ENCODE peak calls at places on chromosomes 16 and 17, in eight cellular contexts. One of them, this sample, is unnamed.

GRCh38 chr16:3496386-3496785 is 1.1 kb upstream of the C16orf90 start:
- DNase-seq in AG04449: no peak
- DNase-seq in A549: no peak
- DNase-seq in B cell: no peak
- DNase-seq in dorsolateral prefrontal cortex: no peak
- DNase-seq in H9: no peak
- DNase-seq in cardiac fibroblast: no peak
- DNase-seq in nephron progenitor cell: no peak
- DNase-seq in this sample: no peak

GRCh38 chr16:14409563-14409962 is 220.5 kb downstream of the PARN start:
- DNase-seq in AG04449: peak
- DNase-seq in A549: peak
- DNase-seq in B cell: no peak
- DNase-seq in dorsolateral prefrontal cortex: no peak
- DNase-seq in H9: no peak
- DNase-seq in cardiac fibroblast: peak
- DNase-seq in nephron progenitor cell: no peak
- DNase-seq in this sample: no peak

GRCh38 chr17:2435852-2436251 is 35.0 kb upstream of the MNT start:
- DNase-seq in AG04449: no peak
- DNase-seq in A549: no peak
- DNase-seq in B cell: no peak
- DNase-seq in dorsolateral prefrontal cortex: peak
- DNase-seq in H9: no peak
- DNase-seq in cardiac fibroblast: no peak
- DNase-seq in nephron progenitor cell: no peak
- DNase-seq in this sample: no peak

GRCh38 chr16:27287051-27287811 is 18.7 kb upstream of the NSMCE1 start:
- DNase-seq in AG04449: no peak
- DNase-seq in A549: no peak
- DNase-seq in B cell: no peak
- DNase-seq in dorsolateral prefrontal cortex: no peak
- DNase-seq in H9: no peak
- DNase-seq in cardiac fibroblast: no peak
- DNase-seq in nephron progenitor cell: no peak
- DNase-seq in this sample: no peak

GRCh38 chr17:44557653-44558285 is 485 bp downstream of the FZD2 start:
- DNase-seq in AG04449: no peak
- DNase-seq in A549: peak
- DNase-seq in B cell: no peak
- DNase-seq in dorsolateral prefrontal cortex: peak
- DNase-seq in H9: peak
- DNase-seq in cardiac fibroblast: peak
- DNase-seq in nephron progenitor cell: peak
- DNase-seq in this sample: peak

GRCh38 chr17:44091200-44091997 is 20.9 kb downstream of the G6PC3 start:
- DNase-seq in AG04449: no peak
- DNase-seq in A549: no peak
- DNase-seq in B cell: no peak
- DNase-seq in dorsolateral prefrontal cortex: no peak
- DNase-seq in H9: no peak
- DNase-seq in cardiac fibroblast: no peak
- DNase-seq in nephron progenitor cell: no peak
- DNase-seq in this sample: no peak

GRCh38 chr16:23595246-23595950 is 718 bp downstream of the NDUFAB1 start:
- DNase-seq in AG04449: no peak
- DNase-seq in A549: no peak
- DNase-seq in B cell: no peak
- DNase-seq in dorsolateral prefrontal cortex: no peak
- DNase-seq in H9: no peak
- DNase-seq in cardiac fibroblast: peak
- DNase-seq in nephron progenitor cell: no peak
- DNase-seq in this sample: no peak

GRCh38 chr17:40793800-40794199 is 6.0 kb downstream of the KRT28 start:
- DNase-seq in AG04449: no peak
- DNase-seq in A549: no peak
- DNase-seq in B cell: no peak
- DNase-seq in dorsolateral prefrontal cortex: no peak
- DNase-seq in H9: no peak
- DNase-seq in cardiac fibroblast: no peak
- DNase-seq in nephron progenitor cell: no peak
- DNase-seq in this sample: no peak

GRCh38 chr17:45702666-45703266 is 81.4 kb upstream of the CRHR1 start:
- DNase-seq in AG04449: no peak
- DNase-seq in A549: peak
- DNase-seq in B cell: no peak
- DNase-seq in dorsolateral prefrontal cortex: no peak
- DNase-seq in H9: no peak
- DNase-seq in cardiac fibroblast: peak
- DNase-seq in nephron progenitor cell: peak
- DNase-seq in this sample: no peak

GRCh38 chr17:66580601-66581385 is 254.1 kb upstream of the CACNG5 start:
- DNase-seq in AG04449: no peak
- DNase-seq in A549: no peak
- DNase-seq in B cell: peak
- DNase-seq in dorsolateral prefrontal cortex: no peak
- DNase-seq in H9: peak
- DNase-seq in cardiac fibroblast: peak
- DNase-seq in nephron progenitor cell: no peak
- DNase-seq in this sample: no peak

GRCh38 chr17:55601874-55602364 is 90.7 kb upstream of the SMIM36 start:
- DNase-seq in AG04449: no peak
- DNase-seq in A549: peak
- DNase-seq in B cell: no peak
- DNase-seq in dorsolateral prefrontal cortex: no peak
- DNase-seq in H9: peak
- DNase-seq in cardiac fibroblast: peak
- DNase-seq in nephron progenitor cell: peak
- DNase-seq in this sample: peak

GRCh38 chr17:57033296-57033695 is 51.8 kb upstream of the AKAP1 start:
- DNase-seq in AG04449: no peak
- DNase-seq in A549: no peak
- DNase-seq in B cell: no peak
- DNase-seq in dorsolateral prefrontal cortex: no peak
- DNase-seq in H9: no peak
- DNase-seq in cardiac fibroblast: peak
- DNase-seq in nephron progenitor cell: no peak
- DNase-seq in this sample: no peak

GRCh38 chr17:6641374-6641818 is 536 bp downstream of the TXNDC17 start:
- DNase-seq in AG04449: no peak
- DNase-seq in A549: no peak
- DNase-seq in B cell: no peak
- DNase-seq in dorsolateral prefrontal cortex: no peak
- DNase-seq in H9: no peak
- DNase-seq in cardiac fibroblast: no peak
- DNase-seq in nephron progenitor cell: no peak
- DNase-seq in this sample: no peak

GRCh38 chr16:86231321-86231995 is 278.9 kb upstream of the FOXF1 start:
- DNase-seq in AG04449: no peak
- DNase-seq in A549: no peak
- DNase-seq in B cell: no peak
- DNase-seq in dorsolateral prefrontal cortex: no peak
- DNase-seq in H9: no peak
- DNase-seq in cardiac fibroblast: no peak
- DNase-seq in nephron progenitor cell: no peak
- DNase-seq in this sample: no peak

GRCh38 chr17:50129303-50129945 is 536 bp downstream of the SAMD14 start:
- DNase-seq in AG04449: no peak
- DNase-seq in A549: peak
- DNase-seq in B cell: no peak
- DNase-seq in dorsolateral prefrontal cortex: peak
- DNase-seq in H9: peak
- DNase-seq in cardiac fibroblast: peak
- DNase-seq in nephron progenitor cell: peak
- DNase-seq in this sample: no peak

GRCh38 chr16:19502395-19503131 is 19.3 kb downstream of the GDE1 start:
- DNase-seq in AG04449: no peak
- DNase-seq in A549: peak
- DNase-seq in B cell: peak
- DNase-seq in dorsolateral prefrontal cortex: peak
- DNase-seq in H9: peak
- DNase-seq in cardiac fibroblast: peak
- DNase-seq in nephron progenitor cell: peak
- DNase-seq in this sample: peak

GRCh38 chr16:3735541-3735940 is 18.2 kb upstream of the TRAP1 start:
- DNase-seq in AG04449: no peak
- DNase-seq in A549: no peak
- DNase-seq in B cell: no peak
- DNase-seq in dorsolateral prefrontal cortex: no peak
- DNase-seq in H9: no peak
- DNase-seq in cardiac fibroblast: no peak
- DNase-seq in nephron progenitor cell: no peak
- DNase-seq in this sample: no peak

GRCh38 chr17:63700528-63701441 is 860 bp upstream of the LIMD2 start:
- DNase-seq in AG04449: no peak
- DNase-seq in A549: no peak
- DNase-seq in B cell: peak
- DNase-seq in dorsolateral prefrontal cortex: peak
- DNase-seq in H9: peak
- DNase-seq in cardiac fibroblast: peak
- DNase-seq in nephron progenitor cell: peak
- DNase-seq in this sample: peak
- TF ChIP-seq CTCF in AG04449: no peak
- TF ChIP-seq CTCF in A549: no peak
- TF ChIP-seq CTCF in B cell: peak
- TF ChIP-seq CTCF in dorsolateral prefrontal cortex: peak
- TF ChIP-seq CTCF in H9: peak
- TF ChIP-seq CTCF in cardiac fibroblast: no peak
- TF ChIP-seq CTCF in nephron progenitor cell: no peak
- TF ChIP-seq CTCF in this sample: peak

DNA sequence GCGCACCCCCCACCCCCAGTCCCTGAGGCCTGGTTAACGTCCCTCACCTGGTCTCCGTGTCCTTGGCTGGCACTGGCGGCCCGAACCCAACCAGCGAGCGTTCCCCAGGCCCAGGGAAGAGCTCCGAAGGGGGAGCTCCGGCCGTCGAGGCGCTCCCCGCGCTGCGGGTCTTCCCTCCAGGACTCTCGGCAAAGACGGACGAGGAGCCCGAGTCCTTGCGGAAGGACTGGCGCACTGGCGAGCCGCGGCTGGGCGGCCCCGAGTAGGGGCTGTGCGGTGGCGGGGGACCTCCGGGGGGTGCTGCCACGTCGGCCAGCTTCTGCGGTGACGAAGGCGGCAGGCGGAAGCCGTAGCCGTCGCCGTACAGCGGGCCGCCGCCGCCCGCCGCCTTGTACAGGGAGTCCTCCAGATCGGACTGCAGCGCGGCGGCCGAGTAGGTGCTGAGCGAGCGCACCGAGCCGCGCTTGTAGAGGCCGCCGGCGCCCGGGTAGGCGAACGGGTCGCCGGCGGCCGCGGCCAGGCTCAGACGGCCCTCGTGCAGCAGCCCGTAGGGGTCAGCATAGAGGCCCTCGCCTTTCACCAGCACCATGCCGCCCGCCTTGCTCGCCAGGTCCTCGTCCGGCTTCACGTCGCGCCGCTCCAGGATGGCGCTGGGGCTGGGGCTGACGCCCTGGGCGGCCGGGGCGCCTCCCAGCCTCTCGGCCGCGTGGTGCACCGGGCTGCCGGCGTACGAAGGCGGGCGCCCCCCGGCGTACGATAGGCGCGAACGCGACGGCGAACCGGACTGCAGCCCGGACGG is 44.1 kb downstream of the SRCIN1 start:
- DNase-seq in AG04449: no peak
- DNase-seq in A549: no peak
- DNase-seq in B cell: no peak
- DNase-seq in dorsolateral prefrontal cortex: no peak
- DNase-seq in H9: peak
- DNase-seq in cardiac fibroblast: no peak
- DNase-seq in nephron progenitor cell: peak
- DNase-seq in this sample: no peak
- TF ChIP-seq CTCF in AG04449: no peak
- TF ChIP-seq CTCF in A549: no peak
- TF ChIP-seq CTCF in B cell: no peak
- TF ChIP-seq CTCF in dorsolateral prefrontal cortex: no peak
- TF ChIP-seq CTCF in H9: peak
- TF ChIP-seq CTCF in cardiac fibroblast: no peak
- TF ChIP-seq CTCF in nephron progenitor cell: peak
- TF ChIP-seq CTCF in this sample: no peak

GRCh38 chr17:37097162-37097561 is 148.4 kb downstream of the AATF start:
- DNase-seq in AG04449: no peak
- DNase-seq in A549: no peak
- DNase-seq in B cell: no peak
- DNase-seq in dorsolateral prefrontal cortex: no peak
- DNase-seq in H9: no peak
- DNase-seq in cardiac fibroblast: no peak
- DNase-seq in nephron progenitor cell: no peak
- DNase-seq in this sample: no peak

GRCh38 chr17:37092041-37092440 is 143.3 kb downstream of the AATF start:
- DNase-seq in AG04449: no peak
- DNase-seq in A549: no peak
- DNase-seq in B cell: no peak
- DNase-seq in dorsolateral prefrontal cortex: no peak
- DNase-seq in H9: no peak
- DNase-seq in cardiac fibroblast: no peak
- DNase-seq in nephron progenitor cell: no peak
- DNase-seq in this sample: no peak

GRCh38 chr17:37096071-37096470 is 147.3 kb downstream of the AATF start:
- DNase-seq in AG04449: no peak
- DNase-seq in A549: no peak
- DNase-seq in B cell: no peak
- DNase-seq in dorsolateral prefrontal cortex: no peak
- DNase-seq in H9: no peak
- DNase-seq in cardiac fibroblast: no peak
- DNase-seq in nephron progenitor cell: no peak
- DNase-seq in this sample: no peak

GRCh38 chr17:37092701-37093100 is 143.9 kb downstream of the AATF start:
- DNase-seq in AG04449: no peak
- DNase-seq in A549: no peak
- DNase-seq in B cell: no peak
- DNase-seq in dorsolateral prefrontal cortex: no peak
- DNase-seq in H9: no peak
- DNase-seq in cardiac fibroblast: no peak
- DNase-seq in nephron progenitor cell: no peak
- DNase-seq in this sample: no peak

DNA sequence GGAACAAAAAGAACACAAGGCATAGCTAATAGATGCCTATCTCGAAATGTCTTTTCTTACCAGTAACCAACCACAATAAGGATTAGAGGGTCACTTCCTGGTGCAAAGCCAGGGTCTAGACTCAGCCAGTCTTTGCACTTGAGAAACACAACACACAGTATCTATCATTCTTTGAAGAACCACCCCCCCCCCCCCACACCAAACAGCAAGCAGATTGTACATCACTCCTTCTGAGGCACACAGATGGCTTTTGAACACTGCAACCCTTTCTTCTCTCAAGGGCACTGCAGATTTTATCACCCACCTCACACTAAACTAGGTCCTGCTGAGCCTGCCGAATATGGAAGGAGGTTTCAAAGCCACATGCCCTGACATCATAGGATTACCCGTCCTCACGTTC is 145.6 kb downstream of the AATF start:
- DNase-seq in AG04449: no peak
- DNase-seq in A549: no peak
- DNase-seq in B cell: no peak
- DNase-seq in dorsolateral prefrontal cortex: no peak
- DNase-seq in H9: no peak
- DNase-seq in cardiac fibroblast: no peak
- DNase-seq in nephron progenitor cell: no peak
- DNase-seq in this sample: no peak
- TF ChIP-seq CTCF in AG04449: no peak
- TF ChIP-seq CTCF in A549: no peak
- TF ChIP-seq CTCF in B cell: no peak
- TF ChIP-seq CTCF in dorsolateral prefrontal cortex: no peak
- TF ChIP-seq CTCF in H9: no peak
- TF ChIP-seq CTCF in cardiac fibroblast: no peak
- TF ChIP-seq CTCF in nephron progenitor cell: no peak
- TF ChIP-seq CTCF in this sample: no peak

GRCh38 chr17:78362671-78363070 is 2.8 kb upstream of the SOCS3 start:
- DNase-seq in AG04449: no peak
- DNase-seq in A549: no peak
- DNase-seq in B cell: no peak
- DNase-seq in dorsolateral prefrontal cortex: no peak
- DNase-seq in H9: peak
- DNase-seq in cardiac fibroblast: no peak
- DNase-seq in nephron progenitor cell: no peak
- DNase-seq in this sample: no peak
- TF ChIP-seq CTCF in AG04449: no peak
- TF ChIP-seq CTCF in A549: no peak
- TF ChIP-seq CTCF in B cell: no peak
- TF ChIP-seq CTCF in dorsolateral prefrontal cortex: no peak
- TF ChIP-seq CTCF in H9: peak
- TF ChIP-seq CTCF in cardiac fibroblast: peak
- TF ChIP-seq CTCF in nephron progenitor cell: no peak
- TF ChIP-seq CTCF in this sample: no peak